ENCODE peak calls at places on chromosomes 11 and 22, in four cellular contexts. S is K562, H is HepG2, G is GM12878. Y is an unnamed sample.

GRCh38 chr11:89612111-89612510 is 98.0 kb upstream of the TRIM77 start:
- DNase-seq in S (no peak), G (no peak), H (no peak), Y (no peak)

GRCh38 chr11:117462183-117462574 is 134.5 kb downstream of the CEP164 start:
- DNase-seq in G (no peak), H (no peak), S (no peak), Y (no peak)

GRCh38 chr11:103202048-103202651 is 92.9 kb downstream of the DYNC2H1 start:
- DNase-seq in G (no peak), S (peak; percentile 6), H (peak; percentile 10), Y (no peak)

GRCh38 chr11:77734890-77735289 is 85.6 kb downstream of the RSF1 start:
- DNase-seq in H (no peak), S (no peak), G (no peak), Y (no peak)

GRCh38 chr11:122673706-122674105 is 18.2 kb downstream of the UBASH3B start:
- DNase-seq in H (no peak), S (no peak), G (no peak), Y (no peak)

GRCh38 chr22:38456841-38457699 is 2.1 kb upstream of the KCNJ4 start:
- DNase-seq in H (no peak), S (no peak), G (no peak), Y (no peak)

GRCh38 chr11:30392221-30392784 is 69.4 kb downstream of the ARL14EP start:
- DNase-seq in G (no peak), H (no peak), S (no peak), Y (no peak)

GRCh38 chr22:49768077-49768476 is 59.6 kb downstream of the BRD1 start:
- DNase-seq in H (no peak), G (no peak), S (no peak), Y (no peak)

GRCh38 chr11:118933486-118933885 is 7.8 kb upstream of the BCL9L start:
- DNase-seq in H (no peak), S (no peak), G (no peak), Y (no peak)

GRCh38 chr22:32475428-32476010 is 908 bp downstream of the FBXO7 start:
- DNase-seq in H (no peak), G (no peak), S (no peak), Y (no peak)

DNA sequence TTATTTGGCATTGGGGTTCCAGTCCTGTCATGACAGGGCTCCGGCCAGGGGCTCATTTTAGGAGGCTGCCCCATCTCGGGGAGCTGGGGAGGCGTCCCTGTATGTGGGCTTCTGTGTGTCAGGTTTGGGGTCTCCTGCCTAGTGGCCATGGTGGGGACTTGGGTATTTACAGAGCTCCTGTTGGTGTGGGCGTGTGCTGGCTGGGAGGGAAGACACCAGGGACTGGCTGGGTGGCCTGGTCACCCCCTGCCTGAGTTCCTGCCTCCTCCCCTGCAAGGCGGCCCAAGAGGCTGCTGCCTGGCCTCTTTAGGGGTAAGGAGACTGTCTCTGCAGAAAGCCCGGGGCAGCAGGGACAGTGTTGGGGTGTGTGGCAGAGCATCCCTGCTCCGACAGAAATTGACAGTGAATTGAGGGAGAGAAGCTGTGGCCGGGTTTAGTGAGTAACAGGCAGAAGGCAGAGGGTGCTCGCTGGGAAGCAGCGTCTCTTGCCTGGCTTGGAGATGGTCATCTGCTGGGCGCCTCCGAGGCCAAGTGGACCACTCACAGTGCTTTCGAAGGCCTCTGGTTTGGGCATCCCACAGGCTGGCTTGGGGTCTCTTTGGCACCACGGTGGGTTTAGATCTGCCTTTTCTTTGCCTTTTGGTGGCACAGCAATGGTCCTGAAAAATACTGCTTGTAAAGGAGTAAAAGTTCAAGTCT is 40.3 kb upstream of the GRAMD4 start:
- DNase-seq in S (no peak), H (no peak), G (no peak), Y (no peak)
- TF ChIP-seq TCF7 in S (no peak), H (no peak), G (no peak), Y (no peak)

GRCh38 chr11:110184466-110184865 is 91.3 kb downstream of the ZC3H12C start:
- DNase-seq in S (no peak), H (no peak), G (no peak), Y (no peak)

GRCh38 chr11:110185599-110185998 is 92.4 kb downstream of the ZC3H12C start:
- DNase-seq in S (no peak), H (no peak), G (no peak), Y (no peak)

GRCh38 chr11:110186456-110186855 is 93.3 kb downstream of the ZC3H12C start:
- DNase-seq in S (no peak), G (no peak), H (no peak), Y (no peak)

GRCh38 chr11:110184974-110185597 is 91.9 kb downstream of the ZC3H12C start:
- DNase-seq in H (peak; percentile 14), G (no peak), S (no peak), Y (no peak)

GRCh38 chr11:110182886-110183285 is 89.7 kb downstream of the ZC3H12C start:
- DNase-seq in G (no peak), H (no peak), S (no peak), Y (no peak)
- TF ChIP-seq TCF7 in G (no peak), H (no peak), S (no peak), Y (no peak)

GRCh38 chr11:61056981-61057380 is 45.3 kb upstream of the CD5 start:
- DNase-seq in H (no peak), S (no peak), G (no peak), Y (no peak)
- TF ChIP-seq TCF7 in H (no peak), S (no peak), G (no peak), Y (no peak)

GRCh38 chr11:129724866-129725265 is 90.8 kb upstream of the TMEM45B start:
- DNase-seq in H (no peak), S (no peak), G (no peak), Y (no peak)

GRCh38 chr11:129731316-129731715 is 84.3 kb upstream of the TMEM45B start:
- DNase-seq in H (no peak), S (no peak), G (no peak), Y (no peak)

GRCh38 chr11:129729823-129730222 is 85.8 kb upstream of the TMEM45B start:
- DNase-seq in S (no peak), G (no peak), H (no peak), Y (no peak)

GRCh38 chr11:129726179-129726578 is 89.5 kb upstream of the TMEM45B start:
- DNase-seq in S (no peak), H (no peak), G (no peak), Y (no peak)

DNA sequence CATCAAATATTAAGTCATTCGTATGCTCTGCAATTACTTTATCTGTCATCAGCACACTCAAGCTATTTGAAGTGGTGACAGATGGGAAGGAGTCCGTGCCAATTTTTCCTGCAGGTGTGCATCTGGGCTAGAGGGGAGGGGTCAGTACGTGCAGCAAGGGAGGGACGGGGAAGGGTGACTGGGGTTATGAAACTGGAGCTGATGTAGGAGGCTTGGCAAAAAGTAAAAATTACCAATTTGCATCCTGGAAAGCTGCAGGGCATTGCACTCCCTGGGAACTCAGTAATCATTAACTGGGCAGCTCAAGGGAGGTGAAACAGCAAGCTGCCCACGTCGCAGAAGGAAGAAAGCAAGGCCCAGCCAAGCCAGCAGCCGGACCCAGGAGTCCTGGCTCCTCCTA is 87.1 kb upstream of the TMEM45B start:
- DNase-seq in G (no peak), S (no peak), H (no peak), Y (no peak)
- TF ChIP-seq TCF7 in G (no peak), S (no peak), H (no peak), Y (no peak)

GRCh38 chr11:101792814-101793213 is 122.0 kb upstream of the CEP126 start:
- DNase-seq in G (no peak), H (no peak), S (no peak), Y (no peak)

GRCh38 chr11:101797335-101797734 is 117.5 kb upstream of the CEP126 start:
- DNase-seq in S (no peak), H (no peak), G (no peak), Y (no peak)
- TF ChIP-seq TCF7 in S (no peak), H (no peak), G (no peak), Y (no peak)

DNA sequence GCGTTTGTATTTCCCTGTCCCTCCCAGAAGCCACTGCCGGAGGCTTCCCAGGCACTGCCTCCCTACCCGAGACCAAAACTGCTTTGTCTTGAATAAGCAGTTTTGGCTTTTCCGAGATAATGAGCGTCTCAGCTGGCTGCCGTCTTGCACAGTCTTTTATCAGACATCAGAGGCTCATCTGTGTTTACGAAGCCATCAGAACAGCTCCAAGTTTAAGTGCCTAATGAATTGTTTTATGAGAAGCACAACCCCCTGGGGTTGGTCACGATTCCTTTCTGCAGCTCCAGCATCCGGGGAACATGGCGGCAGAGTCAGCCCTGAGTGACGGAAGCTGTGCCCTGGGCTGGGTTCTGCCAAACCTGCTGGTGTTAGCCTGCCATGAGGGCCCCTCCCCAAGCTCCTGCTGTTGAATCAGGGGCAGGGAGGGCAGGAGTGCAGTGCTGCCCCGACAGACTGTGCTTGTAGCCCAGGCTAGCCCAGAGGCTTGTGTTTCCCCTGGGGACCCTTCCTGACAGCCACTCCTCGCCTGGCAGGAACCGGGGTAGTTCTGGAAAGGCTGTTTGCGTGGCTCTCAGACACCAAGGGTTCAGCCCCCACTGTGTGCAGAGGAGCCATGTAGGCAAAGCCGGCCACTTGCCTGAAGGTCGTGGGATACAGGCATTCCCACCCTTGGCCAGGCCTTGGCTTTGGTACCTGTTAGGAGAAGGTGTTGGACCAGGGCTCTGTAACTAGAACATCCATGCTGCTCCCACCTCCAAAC is 96.1 kb downstream of the MORC2 start:
- DNase-seq in S (peak; percentile 19), G (no peak), H (no peak), Y (no peak)
- TF ChIP-seq TCF7 in S (no peak), G (no peak), H (no peak), Y (no peak)

GRCh38 chr11:128708660-128709059 is 14.8 kb downstream of the FLI1 start:
- DNase-seq in G (no peak), H (no peak), S (no peak), Y (no peak)

GRCh38 chr11:128701936-128702335 is 8.1 kb downstream of the FLI1 start:
- DNase-seq in H (no peak), S (no peak), G (no peak), Y (no peak)

GRCh38 chr11:128704517-128704916 is 10.6 kb downstream of the FLI1 start:
- DNase-seq in H (no peak), S (no peak), G (no peak), Y (no peak)

GRCh38 chr11:128707671-128708070 is 13.8 kb downstream of the FLI1 start:
- DNase-seq in G (no peak), S (no peak), H (no peak), Y (no peak)

DNA sequence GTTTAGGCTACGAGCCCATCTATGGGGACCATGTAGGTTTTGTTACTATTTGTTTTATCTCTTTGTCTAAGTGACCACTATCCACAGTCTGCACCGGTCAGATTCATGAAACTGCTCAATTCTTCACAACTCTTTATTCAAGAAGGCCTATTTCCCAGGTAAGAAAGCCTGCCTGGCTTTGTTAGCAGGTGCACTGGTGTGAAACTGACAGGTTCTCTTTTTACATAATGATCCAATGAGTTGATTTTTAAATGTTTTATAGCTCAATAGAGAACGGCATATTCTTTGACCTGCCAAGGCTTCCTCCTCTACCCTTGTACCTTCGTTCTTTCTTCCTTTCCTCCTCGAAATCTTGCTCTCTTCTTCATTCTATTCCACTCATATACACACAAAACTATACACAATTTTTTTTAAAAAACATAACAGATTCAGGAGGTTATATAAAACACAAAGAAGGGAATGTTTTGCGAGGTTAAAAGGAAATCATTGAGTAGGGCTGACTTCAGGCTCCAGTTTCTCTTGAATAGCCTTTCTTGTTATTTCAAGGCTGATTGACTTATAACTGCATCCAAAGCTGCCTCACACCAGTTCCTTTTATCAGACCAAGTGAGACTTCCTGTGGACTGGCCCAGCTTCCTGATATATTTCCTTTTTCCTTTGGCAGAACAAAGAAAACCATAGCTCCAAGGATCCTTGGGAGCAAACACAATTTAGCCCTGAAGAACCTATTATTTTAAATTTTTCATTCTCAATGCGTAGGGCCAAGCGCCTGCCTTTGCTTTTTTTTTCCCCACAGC is 11.4 kb downstream of the FLI1 start:
- DNase-seq in G (no peak), S (no peak), H (no peak), Y (no peak)
- TF ChIP-seq TCF7 in G (no peak), S (no peak), H (no peak), Y (no peak)

Y was measured in WTC11.